ENCODE peak calls at places on chromosomes 2 and 18, in five cellular contexts. One of them, this sample, is unnamed.
A peak's percentile ranks its signal among the peaks of the same experiment; 100 is the strongest.

GRCh38 chr2:238644095-238645081 is 203.5 kb upstream of the TWIST2 start:
- DNase-seq in ovary: no peak
- DNase-seq in GM13977: no peak
- DNase-seq in fibroblast of villous mesenchyme: peak; percentile 90
- DNase-seq in SK-N-SH: no peak
- DNase-seq in this sample: peak; percentile 38

GRCh38 chr2:232977438-232977971 is 35.6 kb downstream of the NGEF start:
- DNase-seq in fibroblast of villous mesenchyme: no peak
- DNase-seq in GM13977: no peak
- DNase-seq in ovary: no peak
- DNase-seq in SK-N-SH: no peak
- DNase-seq in this sample: no peak

GRCh38 chr2:226508683-226509082 is 290.9 kb downstream of the IRS1 start:
- DNase-seq in GM13977: no peak
- DNase-seq in SK-N-SH: no peak
- DNase-seq in fibroblast of villous mesenchyme: no peak
- DNase-seq in ovary: no peak
- DNase-seq in this sample: no peak

GRCh38 chr18:31049189-31049588 is 6.6 kb upstream of the DSC3 start:
- DNase-seq in SK-N-SH: no peak
- DNase-seq in ovary: no peak
- DNase-seq in fibroblast of villous mesenchyme: no peak
- DNase-seq in GM13977: no peak
- DNase-seq in this sample: no peak

GRCh38 chr2:176636376-176636775 is 367.1 kb downstream of the MTX2 start:
- DNase-seq in GM13977: no peak
- DNase-seq in ovary: no peak
- DNase-seq in fibroblast of villous mesenchyme: no peak
- DNase-seq in SK-N-SH: peak; percentile 60
- DNase-seq in this sample: no peak

GRCh38 chr2:46615555-46616487 is 136.5 kb downstream of the TMEM247 start:
- DNase-seq in GM13977: peak; percentile 10
- DNase-seq in ovary: no peak
- DNase-seq in fibroblast of villous mesenchyme: no peak
- DNase-seq in SK-N-SH: no peak
- DNase-seq in this sample: no peak

GRCh38 chr2:206260427-206261012 is 13.9 kb upstream of the ZDBF2 start:
- DNase-seq in fibroblast of villous mesenchyme: peak; percentile 46
- DNase-seq in SK-N-SH: peak; percentile 48
- DNase-seq in GM13977: no peak
- DNase-seq in ovary: no peak
- DNase-seq in this sample: no peak

GRCh38 chr2:96111823-96112500 is 4.4 kb downstream of the ADRA2B start:
- DNase-seq in fibroblast of villous mesenchyme: no peak
- DNase-seq in GM13977: no peak
- DNase-seq in ovary: no peak
- DNase-seq in SK-N-SH: no peak
- DNase-seq in this sample: no peak

GRCh38 chr2:19876751-19877150 is 25.0 kb downstream of the TTC32 start:
- DNase-seq in GM13977: no peak
- DNase-seq in ovary: no peak
- DNase-seq in fibroblast of villous mesenchyme: no peak
- DNase-seq in SK-N-SH: no peak
- DNase-seq in this sample: no peak

GRCh38 chr2:27042985-27043634 is 8.4 kb upstream of the AGBL5 start:
- DNase-seq in GM13977: no peak
- DNase-seq in fibroblast of villous mesenchyme: peak; percentile 89
- DNase-seq in SK-N-SH: no peak
- DNase-seq in ovary: no peak
- DNase-seq in this sample: no peak

GRCh38 chr18:23871410-23871809 is 143.1 kb upstream of the TTC39C start:
- DNase-seq in SK-N-SH: peak; percentile 31
- DNase-seq in GM13977: no peak
- DNase-seq in ovary: no peak
- DNase-seq in fibroblast of villous mesenchyme: no peak
- DNase-seq in this sample: no peak

GRCh38 chr2:176638167-176639015 is 369.1 kb downstream of the MTX2 start:
- DNase-seq in ovary: peak; percentile 83
- DNase-seq in fibroblast of villous mesenchyme: peak; percentile 65
- DNase-seq in GM13977: peak; percentile 88
- DNase-seq in SK-N-SH: peak; percentile 89
- DNase-seq in this sample: peak; percentile 77

GRCh38 chr2:19360881-19361321 is 2.5 kb upstream of the OSR1 start:
- DNase-seq in GM13977: no peak
- DNase-seq in fibroblast of villous mesenchyme: no peak
- DNase-seq in ovary: no peak
- DNase-seq in SK-N-SH: peak; percentile 39
- DNase-seq in this sample: no peak

GRCh38 chr18:8562914-8563313 is 46.3 kb upstream of the RAB12 start:
- DNase-seq in GM13977: no peak
- DNase-seq in ovary: no peak
- DNase-seq in fibroblast of villous mesenchyme: no peak
- DNase-seq in SK-N-SH: peak; percentile 55
- DNase-seq in this sample: no peak

GRCh38 chr18:51593931-51594330 is 396.4 kb upstream of the MEX3C start:
- DNase-seq in GM13977: no peak
- DNase-seq in ovary: no peak
- DNase-seq in fibroblast of villous mesenchyme: no peak
- DNase-seq in SK-N-SH: no peak
- DNase-seq in this sample: no peak

GRCh38 chr18:13429016-13429415 is 210.5 kb downstream of the LDLRAD4 start:
- DNase-seq in ovary: no peak
- DNase-seq in GM13977: no peak
- DNase-seq in SK-N-SH: no peak
- DNase-seq in fibroblast of villous mesenchyme: no peak
- DNase-seq in this sample: no peak

GRCh38 chr2:170680172-170680913 is 34.8 kb upstream of the SP5 start:
- DNase-seq in SK-N-SH: no peak
- DNase-seq in ovary: no peak
- DNase-seq in fibroblast of villous mesenchyme: no peak
- DNase-seq in GM13977: peak; percentile 42
- DNase-seq in this sample: no peak

GRCh38 chr2:17620841-17621240 is 80.3 kb downstream of the VSNL1 start:
- DNase-seq in GM13977: no peak
- DNase-seq in ovary: no peak
- DNase-seq in fibroblast of villous mesenchyme: peak; percentile 40
- DNase-seq in SK-N-SH: no peak
- DNase-seq in this sample: no peak

GRCh38 chr2:80238692-80239469 is 65.7 kb downstream of the LRRTM1 start:
- DNase-seq in SK-N-SH: peak; percentile 24
- DNase-seq in ovary: no peak
- DNase-seq in GM13977: no peak
- DNase-seq in fibroblast of villous mesenchyme: peak; percentile 30
- DNase-seq in this sample: no peak

GRCh38 chr2:101400048-101400447 is 12.7 kb upstream of the CREG2 start:
- DNase-seq in GM13977: no peak
- DNase-seq in fibroblast of villous mesenchyme: peak; percentile 29
- DNase-seq in SK-N-SH: no peak
- DNase-seq in ovary: no peak
- DNase-seq in this sample: no peak

GRCh38 chr2:160087854-160088745 is 25.7 kb upstream of the PLA2R1 start:
- DNase-seq in GM13977: no peak
- DNase-seq in SK-N-SH: no peak
- DNase-seq in ovary: no peak
- DNase-seq in fibroblast of villous mesenchyme: peak; percentile 28
- DNase-seq in this sample: no peak

GRCh38 chr2:72995420-72996151 is 75.9 kb downstream of the SFXN5 start:
- DNase-seq in ovary: no peak
- DNase-seq in SK-N-SH: no peak
- DNase-seq in fibroblast of villous mesenchyme: no peak
- DNase-seq in GM13977: no peak
- DNase-seq in this sample: no peak

GRCh38 chr18:31513189-31513907 is 15.4 kb downstream of the DSG2 start:
- DNase-seq in SK-N-SH: no peak
- DNase-seq in ovary: no peak
- DNase-seq in fibroblast of villous mesenchyme: peak; percentile 77
- DNase-seq in GM13977: no peak
- DNase-seq in this sample: no peak

GRCh38 chr18:77487951-77488740 is 238.5 kb downstream of the GALR1 start:
- DNase-seq in ovary: no peak
- DNase-seq in GM13977: no peak
- DNase-seq in SK-N-SH: no peak
- DNase-seq in fibroblast of villous mesenchyme: no peak
- DNase-seq in this sample: no peak

GRCh38 chr2:237091779-237092436 is 6.2 kb downstream of the COPS8 start:
- DNase-seq in fibroblast of villous mesenchyme: peak; percentile 88
- DNase-seq in GM13977: no peak
- DNase-seq in ovary: no peak
- DNase-seq in SK-N-SH: no peak
- DNase-seq in this sample: peak; percentile 49

GRCh38 chr18:26963292-26963691 is 97.8 kb upstream of the AQP4 start:
- DNase-seq in SK-N-SH: no peak
- DNase-seq in fibroblast of villous mesenchyme: no peak
- DNase-seq in GM13977: no peak
- DNase-seq in ovary: no peak
- DNase-seq in this sample: no peak

GRCh38 chr2:37809525-37809924 is 115.6 kb upstream of the RMDN2 start:
- DNase-seq in fibroblast of villous mesenchyme: peak; percentile 85
- DNase-seq in ovary: peak; percentile 27
- DNase-seq in GM13977: no peak
- DNase-seq in SK-N-SH: peak; percentile 33
- DNase-seq in this sample: peak; percentile 44

DNA sequence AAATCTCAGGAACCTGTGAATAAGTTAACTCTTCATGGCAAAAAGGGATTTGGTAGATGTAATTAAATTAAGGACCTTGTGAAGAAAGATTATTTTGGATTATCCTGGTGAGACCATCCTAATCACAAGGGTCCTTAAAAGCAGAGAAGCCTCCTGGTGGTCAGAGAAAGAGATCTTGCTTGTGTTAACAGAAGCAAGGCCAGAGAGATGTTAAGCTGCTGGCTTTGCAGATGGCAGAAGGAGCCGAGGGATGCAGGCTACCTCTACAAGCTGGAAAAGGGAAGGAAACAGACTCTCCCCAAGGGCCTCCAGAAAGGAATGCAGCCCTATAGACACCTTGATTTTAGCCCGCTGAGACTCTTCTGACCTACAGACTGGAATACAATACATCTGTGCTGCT is 197.0 kb downstream of the STK39 start:
- DNase-seq in ovary: no peak
- DNase-seq in fibroblast of villous mesenchyme: no peak
- DNase-seq in GM13977: no peak
- DNase-seq in SK-N-SH: no peak
- DNase-seq in this sample: no peak
- TF ChIP-seq CTCF in ovary: no peak
- TF ChIP-seq CTCF in fibroblast of villous mesenchyme: no peak
- TF ChIP-seq CTCF in GM13977: no peak
- TF ChIP-seq CTCF in SK-N-SH: no peak
- TF ChIP-seq CTCF in this sample: no peak

DNA sequence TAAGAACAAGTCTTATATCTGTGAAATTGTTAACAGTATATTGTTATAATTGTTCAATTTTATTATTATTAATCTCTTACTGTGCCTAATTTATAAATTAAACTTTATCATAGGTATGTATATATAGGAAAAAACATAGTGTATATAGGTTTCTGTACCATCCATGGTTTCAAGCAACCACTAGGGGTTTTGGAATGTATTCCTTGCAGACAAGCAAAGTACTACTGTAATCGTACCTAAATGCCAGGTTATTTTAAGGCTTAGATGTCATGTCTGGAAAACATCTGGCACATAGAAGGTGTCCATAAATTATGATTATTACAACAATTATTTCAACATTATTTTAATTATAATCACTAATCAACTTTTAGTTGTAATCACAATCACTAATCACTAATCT is 8.4 kb downstream of the ITSN2 start:
- DNase-seq in fibroblast of villous mesenchyme: no peak
- DNase-seq in ovary: no peak
- DNase-seq in GM13977: no peak
- DNase-seq in SK-N-SH: no peak
- DNase-seq in this sample: no peak
- TF ChIP-seq CTCF in fibroblast of villous mesenchyme: no peak
- TF ChIP-seq CTCF in ovary: no peak
- TF ChIP-seq CTCF in GM13977: no peak
- TF ChIP-seq CTCF in SK-N-SH: peak; percentile 38
- TF ChIP-seq CTCF in this sample: no peak

GRCh38 chr2:230924092-230924469 is 961 bp downstream of the GPR55 start:
- DNase-seq in GM13977: no peak
- DNase-seq in fibroblast of villous mesenchyme: no peak
- DNase-seq in SK-N-SH: no peak
- DNase-seq in ovary: no peak
- DNase-seq in this sample: no peak

GRCh38 chr2:230924470-230925341 is at the start of gene GPR55:
- DNase-seq in GM13977: peak; percentile 73
- DNase-seq in ovary: no peak
- DNase-seq in fibroblast of villous mesenchyme: no peak
- DNase-seq in SK-N-SH: no peak
- DNase-seq in this sample: no peak

GRCh38 chr2:230925443-230925878 is 419 bp upstream of the GPR55 start:
- DNase-seq in GM13977: peak; percentile 63
- DNase-seq in SK-N-SH: no peak
- DNase-seq in ovary: no peak
- DNase-seq in fibroblast of villous mesenchyme: no peak
- DNase-seq in this sample: no peak

GRCh38 chr2:230927711-230928341 is 2.8 kb upstream of the GPR55 start:
- DNase-seq in GM13977: no peak
- DNase-seq in ovary: no peak
- DNase-seq in fibroblast of villous mesenchyme: no peak
- DNase-seq in SK-N-SH: no peak
- DNase-seq in this sample: no peak

DNA sequence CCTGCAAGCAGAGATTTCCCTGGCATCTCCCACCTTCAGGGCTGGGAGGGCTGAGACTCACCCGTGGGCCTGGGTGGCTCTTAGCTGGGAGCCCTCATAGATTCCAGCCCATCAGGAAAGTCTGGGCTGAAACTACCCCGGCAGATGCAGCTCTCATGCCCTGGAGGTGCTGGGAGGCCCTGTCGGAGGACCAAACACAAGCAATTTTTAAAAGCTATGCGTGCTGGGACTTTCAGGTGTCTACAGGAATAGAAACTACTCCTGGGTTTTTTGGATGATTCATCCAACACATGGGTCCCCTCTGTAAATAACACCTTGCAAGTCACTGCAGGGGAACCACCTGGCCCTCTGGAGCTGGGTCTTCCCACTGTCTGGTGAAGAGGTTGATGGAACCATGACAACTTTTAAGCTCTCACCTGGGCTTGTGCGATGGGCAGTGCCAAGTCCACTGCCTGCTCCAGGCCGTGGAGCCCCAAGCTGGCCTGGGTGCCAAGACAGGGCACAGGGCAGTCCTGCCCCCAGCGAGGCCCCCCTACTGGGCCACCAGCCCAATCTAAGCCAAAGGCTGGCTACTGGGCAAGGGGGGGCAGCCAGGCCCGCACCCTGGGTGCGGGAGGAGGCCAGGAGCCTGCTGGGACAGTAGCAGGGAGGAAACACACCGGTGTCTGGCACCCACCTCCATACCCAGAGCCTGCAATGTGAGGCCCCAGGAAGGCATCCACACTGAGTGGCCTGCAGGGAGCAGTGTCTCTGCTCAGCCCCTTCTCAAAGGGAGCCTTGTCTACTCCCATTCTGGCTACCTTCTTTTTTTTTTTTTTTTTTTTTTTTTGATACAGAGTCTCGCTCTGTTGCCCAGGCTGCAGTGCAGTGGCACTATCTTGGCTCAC is 1.1 kb upstream of the GPR55 start:
- DNase-seq in GM13977: peak; percentile 77
- DNase-seq in ovary: no peak
- DNase-seq in SK-N-SH: no peak
- DNase-seq in fibroblast of villous mesenchyme: no peak
- DNase-seq in this sample: no peak
- TF ChIP-seq CTCF in GM13977: peak; percentile 48
- TF ChIP-seq CTCF in ovary: no peak
- TF ChIP-seq CTCF in SK-N-SH: no peak
- TF ChIP-seq CTCF in fibroblast of villous mesenchyme: peak; percentile 28
- TF ChIP-seq CTCF in this sample: no peak

GRCh38 chr2:108369153-108369552 is 8.6 kb upstream of the SULT1C4 start:
- DNase-seq in GM13977: no peak
- DNase-seq in fibroblast of villous mesenchyme: no peak
- DNase-seq in SK-N-SH: no peak
- DNase-seq in ovary: no peak
- DNase-seq in this sample: no peak
- TF ChIP-seq CTCF in GM13977: no peak
- TF ChIP-seq CTCF in fibroblast of villous mesenchyme: no peak
- TF ChIP-seq CTCF in SK-N-SH: no peak
- TF ChIP-seq CTCF in ovary: no peak
- TF ChIP-seq CTCF in this sample: no peak